ENCODE peak calls at places on chromosomes 5 and 9, in five cellular contexts. One of them, this sample, is unnamed.

GRCh38 chr5:138944527-138945322 is 69.6 kb upstream of the LRRTM2 start:
- DNase-seq in activated CD8-positive, alpha-beta memory T cell treated with anti-CD3 and anti-CD28 coated beads for 48 hours: no peak
- DNase-seq in activated T-helper 1 cell treated with anti-CD3 and anti-CD28 coated beads, Interleukin-12 subunit alpha, Interleukin-12 subunit beta, Interleukin-2, Interleukin-4 antibody, amounts not matched to agents 30 ng/mL and 10 ng/mL and 1 ng/mL, durations not matched to agents 14 hours and 24 hours and 36 hours: no peak
- DNase-seq in anterior cingulate cortex: no peak
- DNase-seq in RPMI8226: no peak
- DNase-seq in this sample: no peak

GRCh38 chr5:158765407-158765806 is 334.3 kb downstream of the EBF1 start:
- DNase-seq in RPMI8226: no peak
- DNase-seq in activated T-helper 1 cell treated with anti-CD3 and anti-CD28 coated beads, Interleukin-12 subunit alpha, Interleukin-12 subunit beta, Interleukin-2, Interleukin-4 antibody, amounts not matched to agents 30 ng/mL and 10 ng/mL and 1 ng/mL, durations not matched to agents 14 hours and 24 hours and 36 hours: no peak
- DNase-seq in activated CD8-positive, alpha-beta memory T cell treated with anti-CD3 and anti-CD28 coated beads for 48 hours: no peak
- DNase-seq in anterior cingulate cortex: no peak
- DNase-seq in this sample: no peak

GRCh38 chr9:20472646-20473045 is 149.7 kb downstream of the MLLT3 start:
- DNase-seq in anterior cingulate cortex: no peak
- DNase-seq in activated CD8-positive, alpha-beta memory T cell treated with anti-CD3 and anti-CD28 coated beads for 48 hours: no peak
- DNase-seq in activated T-helper 1 cell treated with anti-CD3 and anti-CD28 coated beads, Interleukin-12 subunit alpha, Interleukin-12 subunit beta, Interleukin-2, Interleukin-4 antibody, amounts not matched to agents 30 ng/mL and 10 ng/mL and 1 ng/mL, durations not matched to agents 14 hours and 24 hours and 36 hours: no peak
- DNase-seq in RPMI8226: no peak
- DNase-seq in this sample: no peak

GRCh38 chr9:98455957-98456621 is 200.6 kb upstream of the TBC1D2 start:
- DNase-seq in anterior cingulate cortex: peak
- DNase-seq in activated CD8-positive, alpha-beta memory T cell treated with anti-CD3 and anti-CD28 coated beads for 48 hours: no peak
- DNase-seq in activated T-helper 1 cell treated with anti-CD3 and anti-CD28 coated beads, Interleukin-12 subunit alpha, Interleukin-12 subunit beta, Interleukin-2, Interleukin-4 antibody, amounts not matched to agents 30 ng/mL and 10 ng/mL and 1 ng/mL, durations not matched to agents 14 hours and 24 hours and 36 hours: no peak
- DNase-seq in RPMI8226: no peak
- DNase-seq in this sample: no peak

GRCh38 chr5:158560170-158560569 is 539.5 kb downstream of the EBF1 start:
- DNase-seq in anterior cingulate cortex: no peak
- DNase-seq in RPMI8226: no peak
- DNase-seq in activated T-helper 1 cell treated with anti-CD3 and anti-CD28 coated beads, Interleukin-12 subunit alpha, Interleukin-12 subunit beta, Interleukin-2, Interleukin-4 antibody, amounts not matched to agents 30 ng/mL and 10 ng/mL and 1 ng/mL, durations not matched to agents 14 hours and 24 hours and 36 hours: no peak
- DNase-seq in activated CD8-positive, alpha-beta memory T cell treated with anti-CD3 and anti-CD28 coated beads for 48 hours: no peak
- DNase-seq in this sample: no peak

GRCh38 chr5:118558871-118559270 is 429.5 kb downstream of the DTWD2 start:
- DNase-seq in RPMI8226: no peak
- DNase-seq in anterior cingulate cortex: no peak
- DNase-seq in activated CD8-positive, alpha-beta memory T cell treated with anti-CD3 and anti-CD28 coated beads for 48 hours: no peak
- DNase-seq in activated T-helper 1 cell treated with anti-CD3 and anti-CD28 coated beads, Interleukin-12 subunit alpha, Interleukin-12 subunit beta, Interleukin-2, Interleukin-4 antibody, amounts not matched to agents 30 ng/mL and 10 ng/mL and 1 ng/mL, durations not matched to agents 14 hours and 24 hours and 36 hours: no peak
- DNase-seq in this sample: no peak

GRCh38 chr5:96439477-96440184 is 6.6 kb upstream of the PCSK1 start:
- DNase-seq in RPMI8226: peak
- DNase-seq in activated CD8-positive, alpha-beta memory T cell treated with anti-CD3 and anti-CD28 coated beads for 48 hours: no peak
- DNase-seq in anterior cingulate cortex: no peak
- DNase-seq in activated T-helper 1 cell treated with anti-CD3 and anti-CD28 coated beads, Interleukin-12 subunit alpha, Interleukin-12 subunit beta, Interleukin-2, Interleukin-4 antibody, amounts not matched to agents 30 ng/mL and 10 ng/mL and 1 ng/mL, durations not matched to agents 14 hours and 24 hours and 36 hours: no peak
- DNase-seq in this sample: no peak

GRCh38 chr5:35822541-35822940 is 34.1 kb upstream of the IL7R start:
- DNase-seq in activated CD8-positive, alpha-beta memory T cell treated with anti-CD3 and anti-CD28 coated beads for 48 hours: no peak
- DNase-seq in RPMI8226: no peak
- DNase-seq in anterior cingulate cortex: no peak
- DNase-seq in activated T-helper 1 cell treated with anti-CD3 and anti-CD28 coated beads, Interleukin-12 subunit alpha, Interleukin-12 subunit beta, Interleukin-2, Interleukin-4 antibody, amounts not matched to agents 30 ng/mL and 10 ng/mL and 1 ng/mL, durations not matched to agents 14 hours and 24 hours and 36 hours: no peak
- DNase-seq in this sample: no peak

GRCh38 chr9:95506438-95506691 is 10.4 kb downstream of the PTCH1 start:
- DNase-seq in RPMI8226: peak
- DNase-seq in anterior cingulate cortex: peak
- DNase-seq in activated CD8-positive, alpha-beta memory T cell treated with anti-CD3 and anti-CD28 coated beads for 48 hours: no peak
- DNase-seq in activated T-helper 1 cell treated with anti-CD3 and anti-CD28 coated beads, Interleukin-12 subunit alpha, Interleukin-12 subunit beta, Interleukin-2, Interleukin-4 antibody, amounts not matched to agents 30 ng/mL and 10 ng/mL and 1 ng/mL, durations not matched to agents 14 hours and 24 hours and 36 hours: no peak
- DNase-seq in this sample: no peak

GRCh38 chr9:95874989-95875304 is 544 bp upstream of the ERCC6L2 start:
- DNase-seq in anterior cingulate cortex: peak
- DNase-seq in RPMI8226: peak
- DNase-seq in activated CD8-positive, alpha-beta memory T cell treated with anti-CD3 and anti-CD28 coated beads for 48 hours: peak
- DNase-seq in activated T-helper 1 cell treated with anti-CD3 and anti-CD28 coated beads, Interleukin-12 subunit alpha, Interleukin-12 subunit beta, Interleukin-2, Interleukin-4 antibody, amounts not matched to agents 30 ng/mL and 10 ng/mL and 1 ng/mL, durations not matched to agents 14 hours and 24 hours and 36 hours: peak
- DNase-seq in this sample: peak

GRCh38 chr5:85814596-85814995 is 803.1 kb upstream of the COX7C start:
- DNase-seq in activated CD8-positive, alpha-beta memory T cell treated with anti-CD3 and anti-CD28 coated beads for 48 hours: no peak
- DNase-seq in activated T-helper 1 cell treated with anti-CD3 and anti-CD28 coated beads, Interleukin-12 subunit alpha, Interleukin-12 subunit beta, Interleukin-2, Interleukin-4 antibody, amounts not matched to agents 30 ng/mL and 10 ng/mL and 1 ng/mL, durations not matched to agents 14 hours and 24 hours and 36 hours: no peak
- DNase-seq in anterior cingulate cortex: no peak
- DNase-seq in RPMI8226: no peak
- DNase-seq in this sample: no peak

GRCh38 chr9:82757921-82758320 is 305.0 kb downstream of the RASEF start:
- DNase-seq in anterior cingulate cortex: no peak
- DNase-seq in activated CD8-positive, alpha-beta memory T cell treated with anti-CD3 and anti-CD28 coated beads for 48 hours: no peak
- DNase-seq in RPMI8226: no peak
- DNase-seq in activated T-helper 1 cell treated with anti-CD3 and anti-CD28 coated beads, Interleukin-12 subunit alpha, Interleukin-12 subunit beta, Interleukin-2, Interleukin-4 antibody, amounts not matched to agents 30 ng/mL and 10 ng/mL and 1 ng/mL, durations not matched to agents 14 hours and 24 hours and 36 hours: no peak
- DNase-seq in this sample: no peak

GRCh38 chr5:131171276-131171815 is 602 bp downstream of the LYRM7 start:
- DNase-seq in RPMI8226: peak
- DNase-seq in anterior cingulate cortex: no peak
- DNase-seq in activated T-helper 1 cell treated with anti-CD3 and anti-CD28 coated beads, Interleukin-12 subunit alpha, Interleukin-12 subunit beta, Interleukin-2, Interleukin-4 antibody, amounts not matched to agents 30 ng/mL and 10 ng/mL and 1 ng/mL, durations not matched to agents 14 hours and 24 hours and 36 hours: peak
- DNase-seq in activated CD8-positive, alpha-beta memory T cell treated with anti-CD3 and anti-CD28 coated beads for 48 hours: no peak
- DNase-seq in this sample: no peak

GRCh38 chr5:65830856-65831255 is 95.5 kb upstream of the ERBIN start:
- DNase-seq in activated T-helper 1 cell treated with anti-CD3 and anti-CD28 coated beads, Interleukin-12 subunit alpha, Interleukin-12 subunit beta, Interleukin-2, Interleukin-4 antibody, amounts not matched to agents 30 ng/mL and 10 ng/mL and 1 ng/mL, durations not matched to agents 14 hours and 24 hours and 36 hours: no peak
- DNase-seq in RPMI8226: no peak
- DNase-seq in anterior cingulate cortex: no peak
- DNase-seq in activated CD8-positive, alpha-beta memory T cell treated with anti-CD3 and anti-CD28 coated beads for 48 hours: no peak
- DNase-seq in this sample: no peak

GRCh38 chr5:167152561-167152960 is 1138.9 kb upstream of the WWC1 start:
- DNase-seq in activated CD8-positive, alpha-beta memory T cell treated with anti-CD3 and anti-CD28 coated beads for 48 hours: no peak
- DNase-seq in RPMI8226: no peak
- DNase-seq in anterior cingulate cortex: no peak
- DNase-seq in activated T-helper 1 cell treated with anti-CD3 and anti-CD28 coated beads, Interleukin-12 subunit alpha, Interleukin-12 subunit beta, Interleukin-2, Interleukin-4 antibody, amounts not matched to agents 30 ng/mL and 10 ng/mL and 1 ng/mL, durations not matched to agents 14 hours and 24 hours and 36 hours: no peak
- DNase-seq in this sample: no peak

GRCh38 chr5:143297756-143298155 is 105.7 kb downstream of the NR3C1 start:
- DNase-seq in activated CD8-positive, alpha-beta memory T cell treated with anti-CD3 and anti-CD28 coated beads for 48 hours: no peak
- DNase-seq in anterior cingulate cortex: no peak
- DNase-seq in RPMI8226: no peak
- DNase-seq in activated T-helper 1 cell treated with anti-CD3 and anti-CD28 coated beads, Interleukin-12 subunit alpha, Interleukin-12 subunit beta, Interleukin-2, Interleukin-4 antibody, amounts not matched to agents 30 ng/mL and 10 ng/mL and 1 ng/mL, durations not matched to agents 14 hours and 24 hours and 36 hours: no peak
- DNase-seq in this sample: no peak

GRCh38 chr9:70352802-70353201 is 61.7 kb downstream of the KLF9 start:
- DNase-seq in activated CD8-positive, alpha-beta memory T cell treated with anti-CD3 and anti-CD28 coated beads for 48 hours: no peak
- DNase-seq in RPMI8226: peak
- DNase-seq in activated T-helper 1 cell treated with anti-CD3 and anti-CD28 coated beads, Interleukin-12 subunit alpha, Interleukin-12 subunit beta, Interleukin-2, Interleukin-4 antibody, amounts not matched to agents 30 ng/mL and 10 ng/mL and 1 ng/mL, durations not matched to agents 14 hours and 24 hours and 36 hours: no peak
- DNase-seq in anterior cingulate cortex: no peak
- DNase-seq in this sample: no peak

GRCh38 chr5:15510092-15510491 is 10.1 kb downstream of the FBXL7 start:
- DNase-seq in anterior cingulate cortex: no peak
- DNase-seq in RPMI8226: no peak
- DNase-seq in activated CD8-positive, alpha-beta memory T cell treated with anti-CD3 and anti-CD28 coated beads for 48 hours: no peak
- DNase-seq in activated T-helper 1 cell treated with anti-CD3 and anti-CD28 coated beads, Interleukin-12 subunit alpha, Interleukin-12 subunit beta, Interleukin-2, Interleukin-4 antibody, amounts not matched to agents 30 ng/mL and 10 ng/mL and 1 ng/mL, durations not matched to agents 14 hours and 24 hours and 36 hours: no peak
- DNase-seq in this sample: no peak

This sample was measured in psoas muscle.